ENCODE peak calls at places on chromosomes 2 and 18, in four cellular contexts. F is stimulated activated effector memory CD8-positive, alpha-beta T cell treated with anti-CD3 and anti-CD28 coated beads, Interleukin-12 subunit alpha, Interleukin-12 subunit beta, amount 100 ng/mL, for 72 hours; J is spleen; D is T-helper 9 cell. K is an unnamed sample.

GRCh38 chr18:34971313-34971712 is 69.9 kb upstream of the MAPRE2 start:
- DNase-seq in F (no peak), J (no peak), D (no peak), K (no peak)

GRCh38 chr2:45285791-45286390 is 276.6 kb upstream of the SIX2 start:
- DNase-seq in F (no peak), J (no peak), D (no peak), K (no peak)

GRCh38 chr2:42367835-42368234 is 6.8 kb upstream of the COX7A2L start:
- DNase-seq in F (no peak), J (no peak), D (no peak), K (no peak)

GRCh38 chr2:54757496-54757895 is 34.0 kb downstream of the EML6 start:
- DNase-seq in F (no peak), J (no peak), D (no peak), K (no peak)

GRCh38 chr18:58140366-58141325 is 96.6 kb downstream of the NEDD4L start:
- DNase-seq in F (no peak), J (no peak), D (no peak), K (no peak)

GRCh38 chr18:43350176-43350575 is 72.9 kb upstream of the SYT4 start:
- DNase-seq in F (no peak), J (no peak), D (no peak), K (no peak)

GRCh38 chr2:104872866-104873688 is 19.2 kb downstream of the POU3F3 start:
- DNase-seq in F (no peak), J (peak), D (no peak), K (no peak)

GRCh38 chr2:63440612-63441011 is 147.7 kb downstream of the WDPCP start:
- DNase-seq in F (no peak), J (no peak), D (no peak), K (no peak)

GRCh38 chr2:238320648-238321281 is 447 bp downstream of the TRAF3IP1 start:
- DNase-seq in F (no peak), J (no peak), D (no peak), K (no peak)

GRCh38 chr2:54595999-54596903 is 127.2 kb upstream of the EML6 start:
- DNase-seq in F (no peak), J (no peak), D (no peak), K (no peak)

GRCh38 chr2:180944372-180944771 is 36.0 kb upstream of the UBE2E3 start:
- DNase-seq in F (no peak), J (no peak), D (no peak), K (no peak)

GRCh38 chr2:24552836-24553235 is 61.8 kb downstream of the NCOA1 start:
- DNase-seq in F (no peak), J (no peak), D (no peak), K (no peak)

GRCh38 chr2:44770221-44771187 is 171.0 kb upstream of the SIX3 start:
- DNase-seq in F (no peak), J (no peak), D (no peak), K (no peak)

GRCh38 chr2:98663521-98664090 is 55.2 kb downstream of the UNC50 start:
- DNase-seq in F (no peak), J (no peak), D (no peak), K (no peak)

GRCh38 chr18:76506395-76506794 is 11.4 kb upstream of the ZNF516 start:
- DNase-seq in F (no peak), J (no peak), D (no peak), K (no peak)

GRCh38 chr2:19689769-19690168 is 212.0 kb downstream of the TTC32 start:
- DNase-seq in F (no peak), J (no peak), D (no peak), K (no peak)

GRCh38 chr18:40926679-40927078 is 1028.4 kb upstream of the PIK3C3 start:
- DNase-seq in F (no peak), J (no peak), D (no peak), K (no peak)

GRCh38 chr2:51032748-51033355 is 920 bp upstream of the NRXN1 start:
- DNase-seq in F (no peak), J (no peak), D (no peak), K (no peak)

GRCh38 chr2:111050701-111051376 is 69.9 kb upstream of the BCL2L11 start:
- DNase-seq in F (no peak), J (no peak), D (no peak), K (no peak)

GRCh38 chr2:8522682-8523081 is 159.2 kb upstream of the ID2 start:
- DNase-seq in F (no peak), J (no peak), D (no peak), K (no peak)

GRCh38 chr2:170966648-170967396 is 37.8 kb downstream of the GORASP2 start:
- DNase-seq in F (no peak), J (no peak), D (no peak), K (no peak)

GRCh38 chr2:159030674-159031380 is 62.4 kb downstream of the TANC1 start:
- DNase-seq in F (no peak), J (no peak), D (no peak), K (no peak)

GRCh38 chr18:54712758-54713157 is 115.5 kb upstream of the RAB27B start:
- DNase-seq in F (no peak), J (no peak), D (no peak), K (no peak)